ENCODE peak calls at places on chromosomes 12 and 14, in six cellular contexts. L is OCI-LY7, F is nephron progenitor cell, J is mesothelial cell of epicardium, X is fibroblast of mammary gland, C is esophagus squamous epithelium. W is an unnamed sample.

GRCh38 chr12:127063339-127064090 is 1203.5 kb upstream of the TMEM132C start:
- DNase-seq in L (no peak), F (no peak), J (no peak), X (no peak), C (no peak), W (no peak)

GRCh38 chr12:6062427-6063378 is 61.8 kb downstream of the VWF start:
- DNase-seq in L (peak), F (peak), J (no peak), X (peak), C (no peak), W (peak)

GRCh38 chr14:104307627-104308401 is 169.4 kb downstream of the KIF26A start:
- DNase-seq in L (no peak), F (no peak), J (no peak), X (no peak), C (no peak), W (no peak)

GRCh38 chr12:93634416-93634815 is 42.8 kb upstream of the CRADD start:
- DNase-seq in L (no peak), F (no peak), J (no peak), X (peak), C (no peak), W (no peak)

GRCh38 chr12:131202592-131203378 is 249.1 kb downstream of the ADGRD1 start:
- DNase-seq in L (no peak), F (no peak), J (no peak), X (no peak), C (no peak), W (no peak)

GRCh38 chr12:3697311-3697870 is 55.5 kb downstream of the CRACR2A start:
- DNase-seq in L (no peak), F (no peak), J (no peak), X (peak), C (no peak), W (no peak)

GRCh38 chr12:104886418-104887401 is 71.4 kb downstream of the SLC41A2 start:
- DNase-seq in L (no peak), F (no peak), J (no peak), X (peak), C (no peak), W (no peak)

GRCh38 chr12:121062391-121063045 is 23.5 kb upstream of the OASL start:
- DNase-seq in L (no peak), F (no peak), J (no peak), X (no peak), C (no peak), W (no peak)

GRCh38 chr12:128537668-128538067 is 270.7 kb downstream of the TMEM132C start:
- DNase-seq in L (no peak), F (no peak), J (no peak), X (no peak), C (no peak), W (no peak)

GRCh38 chr12:128542844-128543243 is 275.9 kb downstream of the TMEM132C start:
- DNase-seq in L (no peak), F (no peak), J (no peak), X (no peak), C (no peak), W (no peak)

GRCh38 chr12:128543971-128544370 is 277.0 kb downstream of the TMEM132C start:
- DNase-seq in L (no peak), F (no peak), J (no peak), X (no peak), C (no peak), W (no peak)

GRCh38 chr12:128543493-128543892 is 276.5 kb downstream of the TMEM132C start:
- DNase-seq in L (no peak), F (no peak), J (no peak), X (no peak), C (no peak), W (no peak)
- TF ChIP-seq CTCF in L (peak), F (no peak), J (no peak), X (no peak), C (no peak), W (no peak)

GRCh38 chr14:58398495-58398894 is 2.8 kb downstream of the TOMM20L start:
- DNase-seq in L (no peak), F (no peak), J (no peak), X (no peak), C (no peak), W (no peak)

GRCh38 chr14:58390830-58391229 is 4.9 kb upstream of the TOMM20L start:
- DNase-seq in L (no peak), F (no peak), J (no peak), X (no peak), C (no peak), W (no peak)

GRCh38 chr14:58395565-58395814 is 240 bp upstream of the TOMM20L start:
- DNase-seq in L (no peak), F (no peak), J (no peak), X (no peak), C (no peak), W (no peak)

GRCh38 chr14:58398895-58399294 is 3.2 kb downstream of the TOMM20L start:
- DNase-seq in L (no peak), F (no peak), J (no peak), X (no peak), C (no peak), W (no peak)

DNA sequence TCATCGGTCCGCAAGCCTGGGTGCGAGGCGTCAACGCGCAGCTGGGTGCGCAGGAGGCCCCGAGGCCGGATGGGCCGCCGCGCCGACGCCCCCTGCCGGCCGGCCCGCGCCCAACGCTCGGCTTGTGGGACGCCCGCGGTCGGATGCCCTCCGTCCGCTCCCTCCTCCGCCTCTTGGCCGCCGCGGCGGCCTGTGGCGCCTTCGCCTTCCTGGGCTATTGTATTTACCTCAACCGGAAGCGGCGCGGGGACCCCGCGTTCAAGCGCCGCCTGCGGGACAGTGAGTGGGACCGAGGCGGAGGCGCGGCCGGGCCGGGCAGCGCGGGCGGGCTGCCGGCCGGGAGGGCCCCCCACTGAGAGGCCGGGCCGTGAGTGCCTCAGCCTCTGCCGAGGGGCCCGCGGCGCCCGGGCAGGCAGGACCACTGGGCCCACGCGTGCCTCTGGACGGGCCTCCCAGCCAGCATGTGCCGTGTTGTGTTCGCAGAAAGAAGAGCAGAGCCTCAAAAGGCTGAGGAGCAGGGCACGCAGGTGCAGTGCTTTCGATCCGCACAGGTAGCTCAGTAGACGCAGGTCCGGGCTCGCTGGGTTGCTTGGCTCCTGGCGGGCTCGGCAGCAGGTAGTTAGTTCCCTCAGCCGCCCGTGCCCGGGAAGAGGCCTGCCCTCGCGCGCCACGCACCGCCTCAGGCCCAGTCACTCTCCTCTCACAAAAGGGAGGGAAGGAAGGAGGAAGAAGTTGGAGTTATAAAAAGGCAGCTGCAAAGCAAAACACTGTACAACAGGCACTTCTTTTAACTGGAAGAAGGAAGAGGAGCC is at the start of gene TOMM20L:
- DNase-seq in L (peak), F (peak), J (peak), X (peak), C (peak), W (peak)
- TF ChIP-seq CTCF in L (peak), F (peak), J (peak), X (peak), C (peak), W (peak)

GRCh38 chr12:98955284-98955683 is 310.2 kb downstream of the APAF1 start:
- DNase-seq in L (peak), F (peak), J (no peak), X (peak), C (no peak), W (no peak)
- TF ChIP-seq CTCF in L (peak), F (peak), J (peak), X (peak), C (no peak), W (peak)

DNA sequence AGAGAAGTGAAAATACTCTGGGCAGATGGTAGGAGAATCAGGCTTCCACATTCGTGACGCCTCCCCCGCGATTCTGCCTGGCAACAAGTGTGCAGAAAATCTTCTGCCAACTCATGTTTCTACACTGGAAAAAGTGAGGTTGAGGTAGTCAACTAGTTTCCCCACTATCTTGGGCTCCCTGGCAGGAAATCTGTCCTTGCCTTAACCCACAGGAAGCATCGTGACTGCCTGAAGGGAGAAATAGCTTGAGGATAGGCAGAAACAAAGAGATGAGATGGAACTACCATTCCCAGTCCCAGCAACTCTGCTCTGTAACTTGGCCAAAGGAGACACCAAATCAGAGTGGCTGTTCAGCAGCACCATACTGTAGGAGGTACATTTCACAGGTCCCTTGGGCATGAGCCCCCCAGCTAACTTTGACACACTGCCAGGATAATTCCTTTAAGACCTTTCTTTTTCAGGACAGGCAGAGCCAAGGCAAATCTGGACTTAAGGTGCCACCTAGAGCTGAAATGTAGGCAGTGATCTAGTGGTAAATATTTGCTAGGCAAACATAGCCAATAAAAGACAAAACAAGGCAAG is 205.0 kb downstream of the PTPRO start:
- DNase-seq in L (peak), F (no peak), J (no peak), X (peak), C (no peak), W (no peak)
- TF ChIP-seq CTCF in L (peak), F (no peak), J (no peak), X (peak), C (no peak), W (peak)

GRCh38 chr12:116204169-116204568 is 73.3 kb downstream of the MED13L start:
- DNase-seq in L (no peak), F (no peak), J (no peak), X (peak), C (no peak), W (no peak)

GRCh38 chr12:116202433-116202832 is 75.1 kb downstream of the MED13L start:
- DNase-seq in L (no peak), F (no peak), J (no peak), X (peak), C (no peak), W (no peak)

GRCh38 chr12:116201908-116202307 is 75.6 kb downstream of the MED13L start:
- DNase-seq in L (no peak), F (no peak), J (no peak), X (peak), C (no peak), W (no peak)

GRCh38 chr12:116201359-116201758 is 76.1 kb downstream of the MED13L start:
- DNase-seq in L (no peak), F (no peak), J (no peak), X (no peak), C (no peak), W (no peak)

DNA sequence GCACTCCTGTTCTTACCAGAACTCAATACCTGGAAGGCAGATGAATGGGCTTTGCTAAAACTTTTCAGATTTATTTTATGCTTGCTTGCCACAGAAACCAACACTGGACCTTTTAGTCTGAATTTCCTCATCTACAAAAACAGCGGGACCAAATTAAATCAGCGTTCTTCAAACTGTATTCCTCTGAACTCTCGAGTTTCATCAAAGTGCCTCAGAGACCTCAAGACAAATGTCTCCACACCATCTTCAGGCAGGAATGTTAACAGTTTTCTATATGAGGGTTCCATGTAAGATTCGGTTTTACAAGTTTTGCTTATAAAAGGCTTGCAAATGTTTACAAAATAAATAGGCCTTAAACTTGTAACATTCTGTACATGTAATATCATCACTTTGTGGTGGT is 74.6 kb downstream of the MED13L start:
- DNase-seq in L (no peak), F (no peak), J (no peak), X (no peak), C (no peak), W (no peak)
- TF ChIP-seq CTCF in L (no peak), F (no peak), J (no peak), X (peak), C (no peak), W (no peak)